ENCODE peak calls at places on chromosomes 2 and 18, in five cellular contexts. P, Y, C, X and Z are unnamed samples.

GRCh38 chr2:71889991-71890684 is 257.5 kb downstream of the CYP26B1 start:
- DNase-seq in P (peak), Y (peak), C (peak), X (peak), Z (peak)

GRCh38 chr2:13821255-13821880 is 811.1 kb upstream of the LRATD1 start:
- DNase-seq in P (peak), Y (peak), C (peak), X (no peak), Z (peak)

GRCh38 chr18:22432672-22433137 is 15.0 kb upstream of the CTAGE1 start:
- DNase-seq in P (peak), Y (peak), C (peak), X (peak), Z (peak)

GRCh38 chr18:71442830-71443229 is 1101.3 kb downstream of the CBLN2 start:
- DNase-seq in P (peak), Y (no peak), C (no peak), X (no peak), Z (no peak)

GRCh38 chr2:163610817-163611556 is 124.8 kb downstream of the FIGN start:
- DNase-seq in P (no peak), Y (no peak), C (no peak), X (no peak), Z (no peak)

GRCh38 chr2:199955339-199956061 is at the start of the genes MAIP1 and TYW5:
- DNase-seq in P (peak), Y (peak), C (peak), X (peak), Z (peak)

GRCh38 chr2:29218071-29218470 is 102.9 kb downstream of the CLIP4 start:
- DNase-seq in P (no peak), Y (no peak), C (no peak), X (no peak), Z (no peak)

GRCh38 chr2:98460573-98461560 is 16.2 kb downstream of the INPP4A start:
- DNase-seq in P (no peak), Y (no peak), C (no peak), X (no peak), Z (no peak)

GRCh38 chr2:136216073-136216472 is 98.1 kb upstream of the CXCR4 start:
- DNase-seq in P (no peak), Y (no peak), C (no peak), X (no peak), Z (no peak)

GRCh38 chr18:47254341-47254939 is 3.0 kb upstream of the SKOR2 start:
- DNase-seq in P (peak), Y (peak), C (peak), X (no peak), Z (peak)

GRCh38 chr2:189569295-189569925 is 11.2 kb downstream of the SLC40A1 start:
- DNase-seq in P (peak), Y (peak), C (no peak), X (no peak), Z (no peak)

GRCh38 chr2:44549099-44549471 is 187.3 kb downstream of the CAMKMT start:
- DNase-seq in P (peak), Y (peak), C (peak), X (peak), Z (peak)

GRCh38 chr2:208406474-208407451 is at the start of gene PTH2R:
- DNase-seq in P (no peak), Y (no peak), C (no peak), X (no peak), Z (peak)

GRCh38 chr2:24454258-24454657 is 36.8 kb upstream of the NCOA1 start:
- DNase-seq in P (peak), Y (peak), C (no peak), X (peak), Z (no peak)

GRCh38 chr2:176830362-176830761 is 382.2 kb upstream of the HNRNPA3 start:
- DNase-seq in P (no peak), Y (no peak), C (no peak), X (no peak), Z (no peak)

GRCh38 chr2:74089816-74090745 is 57.6 kb downstream of the BOLA3 start:
- DNase-seq in P (no peak), Y (no peak), C (no peak), X (no peak), Z (no peak)

GRCh38 chr2:218781691-218782528 is at the start of gene CYP27A1:
- DNase-seq in P (peak), Y (no peak), C (no peak), X (no peak), Z (peak)

GRCh38 chr2:47655563-47655880 is 127.4 kb upstream of the MSH6 start:
- DNase-seq in P (no peak), Y (no peak), C (no peak), X (no peak), Z (no peak)

GRCh38 chr2:47653036-47653435 is 129.9 kb upstream of the MSH6 start:
- DNase-seq in P (no peak), Y (no peak), C (no peak), X (no peak), Z (no peak)

GRCh38 chr2:47652041-47652713 is 130.8 kb upstream of the MSH6 start:
- DNase-seq in P (no peak), Y (no peak), C (no peak), X (no peak), Z (no peak)

GRCh38 chr2:47654790-47655562 is 128.0 kb upstream of the MSH6 start:
- DNase-seq in P (no peak), Y (no peak), C (peak), X (no peak), Z (peak)

DNA sequence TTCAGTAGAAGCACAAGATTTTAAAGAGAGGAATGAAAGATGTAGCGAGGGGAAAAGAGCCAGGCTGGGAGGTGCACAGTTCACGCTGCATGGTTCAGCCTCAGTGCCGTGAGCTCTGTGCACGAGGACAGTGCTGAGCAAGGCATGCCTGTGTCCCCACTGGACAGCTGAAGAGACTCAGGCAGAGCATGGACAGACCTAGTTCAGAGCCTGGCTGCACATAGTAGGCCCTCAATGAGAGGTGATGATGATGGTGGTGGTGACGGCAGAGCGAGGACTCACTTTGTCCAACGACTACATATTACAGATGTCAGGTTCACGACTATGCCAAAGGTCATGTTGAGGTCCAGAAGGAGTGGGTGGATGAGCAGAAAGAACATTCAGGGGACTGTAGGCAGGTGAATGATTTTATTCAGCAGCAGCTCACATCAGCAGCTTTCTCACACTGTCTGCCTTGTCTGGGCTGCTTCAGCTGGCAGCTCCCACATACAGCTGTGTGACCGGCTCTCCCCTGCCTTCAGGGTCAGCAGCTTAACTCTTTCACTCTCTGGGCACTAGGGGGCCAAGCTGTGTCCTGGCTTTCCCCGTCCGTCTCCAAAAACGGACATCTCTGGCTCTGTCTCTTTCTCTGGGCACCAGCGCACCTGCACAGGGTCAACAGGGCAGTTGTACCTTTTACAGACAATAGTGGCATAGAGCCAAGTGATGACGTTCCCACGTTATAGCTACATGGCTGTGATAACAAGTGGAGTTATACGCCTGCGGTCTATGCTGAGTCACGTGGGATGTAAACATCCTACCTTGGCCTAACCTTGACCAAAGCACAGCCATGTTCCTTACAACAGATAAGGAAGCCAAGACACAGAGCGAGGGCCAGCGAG is 128.8 kb upstream of the MSH6 start:
- DNase-seq in P (peak), Y (peak), C (peak), X (no peak), Z (peak)
- TF ChIP-seq CTCF in P (peak), Y (peak), C (peak), X (no peak), Z (peak)

GRCh38 chr18:8703781-8704301 is 1.5 kb upstream of the MTCL1 start:
- DNase-seq in P (no peak), Y (no peak), C (no peak), X (no peak), Z (no peak)
- H3K4me3 ChIP-seq in P (no peak), Y (no peak), C (no peak), X (no peak), Z (peak)

GRCh38 chr2:128233790-128234395 is 84.8 kb downstream of the HS6ST1 start:
- DNase-seq in P (no peak), Y (no peak), C (no peak), X (no peak), Z (no peak)
- TF ChIP-seq CTCF in P (no peak), Y (no peak), C (no peak), X (no peak), Z (no peak)

GRCh38 chr2:226790436-226790835 is 9.2 kb downstream of the IRS1 start:
- DNase-seq in P (no peak), Y (peak), C (no peak), X (no peak), Z (no peak)
- H3K4me3 ChIP-seq in P (no peak), Y (peak), C (peak), X (no peak), Z (peak)